ENCODE peak calls at places on chromosomes 12 and 14, in ten cellular contexts. W is NCI-H774; X is sciatic nerve; Y is activated naive CD4-positive, alpha-beta T cell treated with anti-CD3 and anti-CD28 coated beads, Interleukin-2, amount 10 ng/mL, durations not matched to agents 7 days and 5 days; Q is progenitor cell of endocrine pancreas; J is GM19239; D is tibial artery; F is NCI-H1092; C is astrocyte of the spinal cord; L is HAP-1. A is an unnamed sample.

GRCh38 chr14:37819155-37820015 is 224.0 kb downstream of the TTC6 start:
- DNase-seq in W (no peak), L (no peak), C (peak), Y (no peak), D (no peak), J (no peak), F (no peak), Q (no peak), X (no peak), A (no peak)

GRCh38 chr12:113735146-113735545 is 231.0 kb downstream of the RBM19 start:
- DNase-seq in F (no peak), W (no peak), C (no peak), Q (no peak), Y (no peak), X (no peak), L (no peak), J (no peak), D (no peak), A (no peak)

GRCh38 chr12:75944097-75944904 is 87.3 kb downstream of the PHLDA1 start:
- DNase-seq in C (peak), W (peak), Y (no peak), F (no peak), J (peak), X (no peak), Q (no peak), D (no peak), L (peak), A (peak)

GRCh38 chr14:96902004-96902403 is 104.8 kb downstream of the VRK1 start:
- DNase-seq in Y (no peak), X (no peak), D (no peak), Q (no peak), L (no peak), F (peak), C (no peak), J (no peak), W (no peak), A (peak)

GRCh38 chr12:47237751-47238211 is 158.0 kb upstream of the AMIGO2 start:
- DNase-seq in X (no peak), Y (no peak), J (no peak), Q (no peak), F (no peak), W (no peak), C (peak), D (no peak), L (no peak), A (no peak)

GRCh38 chr12:27272375-27273028 is 28.4 kb downstream of the STK38L start:
- DNase-seq in Y (no peak), C (no peak), Q (no peak), L (no peak), J (no peak), W (peak), F (no peak), X (no peak), D (no peak), A (peak)

GRCh38 chr12:64550758-64551157 is 59.5 kb upstream of the RASSF3 start:
- DNase-seq in W (no peak), F (no peak), X (no peak), D (no peak), J (no peak), Q (no peak), C (no peak), L (no peak), Y (no peak), A (no peak)

GRCh38 chr12:80068173-80068572 is 31.2 kb upstream of the OTOGL start:
- DNase-seq in W (no peak), C (no peak), X (no peak), Q (no peak), L (no peak), D (no peak), F (no peak), Y (no peak), J (no peak), A (no peak)

GRCh38 chr14:35333797-35334743 is 41.9 kb downstream of the PSMA6 start:
- DNase-seq in Y (no peak), L (no peak), J (no peak), F (no peak), D (no peak), Q (no peak), X (no peak), W (no peak), C (no peak), A (no peak)

GRCh38 chr14:33307691-33308369 is 369.2 kb downstream of the NPAS3 start:
- DNase-seq in W (peak), D (peak), L (no peak), C (peak), Q (no peak), J (no peak), Y (no peak), X (peak), F (peak), A (no peak)

A was measured in Jurkat, Clone E6-1.